ENCODE peak calls at places on chromosomes 11 and 22, in five cellular contexts. O is H1, M is K562, A is HepG2, K is GM12878. B is an unnamed sample.

GRCh38 chr11:100632970-100633452 is 54.1 kb upstream of the ARHGAP42 start:
- DNase-seq in K (no peak), O (no peak), A (peak), M (no peak), B (no peak)

GRCh38 chr11:90916706-90917105 is 693.9 kb upstream of the CHORDC1 start:
- DNase-seq in O (no peak), M (no peak), K (no peak), A (no peak), B (no peak)

GRCh38 chr22:49847751-49848689 is 5.6 kb upstream of the ZBED4 start:
- DNase-seq in O (no peak), A (no peak), K (no peak), M (no peak), B (peak)

GRCh38 chr22:39178206-39179111 is 26.0 kb upstream of the CBX7 start:
- DNase-seq in K (no peak), O (no peak), M (no peak), A (no peak), B (no peak)

GRCh38 chr11:132395434-132395833 is 1025.0 kb downstream of the NTM start:
- DNase-seq in M (no peak), O (no peak), A (no peak), K (no peak), B (no peak)

GRCh38 chr11:104637652-104638170 is 260.5 kb downstream of the CASP12 start:
- DNase-seq in K (no peak), O (no peak), M (no peak), A (no peak), B (no peak)

GRCh38 chr11:61357233-61357893 is 4.3 kb downstream of the CYB561A3 start:
- DNase-seq in A (no peak), M (no peak), O (no peak), K (peak), B (no peak)

GRCh38 chr11:61752117-61752924 is at the start of gene MYRF:
- DNase-seq in K (no peak), M (peak), A (no peak), O (no peak), B (peak)

GRCh38 chr22:30472994-30473720 is 1.3 kb upstream of the SEC14L3 start:
- DNase-seq in K (no peak), M (no peak), A (no peak), O (no peak), B (no peak)

GRCh38 chr11:65606876-65607613 is 7.0 kb downstream of the MAP3K11 start:
- DNase-seq in M (peak), O (peak), K (no peak), A (no peak), B (peak)

GRCh38 chr22:38817196-38817595 is 23.3 kb upstream of the DNAL4 start:
- DNase-seq in O (no peak), M (no peak), A (no peak), K (no peak), B (no peak)

GRCh38 chr11:69985331-69985653 is 92.8 kb upstream of the ANO1 start:
- DNase-seq in M (no peak), A (no peak), K (no peak), O (no peak), B (peak)

GRCh38 chr11:121341609-121342008 is 49.0 kb downstream of the SC5D start:
- DNase-seq in M (no peak), A (no peak), K (no peak), O (no peak), B (no peak)

GRCh38 chr22:38629108-38629507 is 27.1 kb downstream of the FAM227A start:
- DNase-seq in K (no peak), M (no peak), O (no peak), A (no peak), B (no peak)

GRCh38 chr11:104781719-104782376 is 116.4 kb downstream of the CASP12 start:
- DNase-seq in A (no peak), O (peak), K (no peak), M (no peak), B (no peak)

GRCh38 chr11:18705651-18706281 is 7.2 kb downstream of the TMEM86A start:
- DNase-seq in O (no peak), A (no peak), K (no peak), M (no peak), B (peak)

GRCh38 chr11:47378011-47378835 is at the start of gene SPI1:
- DNase-seq in A (no peak), M (peak), O (no peak), K (peak), B (peak)

GRCh38 chr11:93359396-93359795 is 28.9 kb downstream of the DEUP1 start:
- DNase-seq in K (no peak), A (no peak), M (no peak), O (no peak), B (no peak)

GRCh38 chr22:35444685-35445399 is 44.9 kb downstream of the MCM5 start:
- DNase-seq in A (no peak), M (no peak), K (no peak), O (no peak), B (no peak)

GRCh38 chr22:41919357-41920224 is 4.7 kb upstream of the SHISA8 start:
- DNase-seq in K (peak), A (no peak), O (peak), M (peak), B (peak)

GRCh38 chr11:84165139-84165538 is 879.0 kb upstream of the CCDC90B start:
- DNase-seq in A (no peak), K (no peak), M (no peak), O (no peak), B (no peak)

GRCh38 chr11:70169632-70170031 is 33.5 kb upstream of the FADD start:
- DNase-seq in K (no peak), O (no peak), A (no peak), M (no peak), B (no peak)

GRCh38 chr11:20110908-20111669 is 49.2 kb downstream of the DBX1 start:
- DNase-seq in A (peak), M (peak), O (no peak), K (peak), B (peak)

GRCh38 chr22:50576070-50576469 is 2.2 kb downstream of the CPT1B start:
- DNase-seq in O (no peak), M (peak), K (no peak), A (peak), B (peak)

GRCh38 chr22:46769191-46769675 is 6.8 kb downstream of the TBC1D22A start:
- DNase-seq in A (no peak), K (no peak), M (no peak), O (no peak), B (no peak)

GRCh38 chr11:85827768-85828639 is 17.1 kb upstream of the SYTL2 start:
- DNase-seq in O (no peak), A (no peak), K (no peak), M (no peak), B (no peak)

GRCh38 chr11:118109231-118109630 is 22.5 kb upstream of the SMIM35 start:
- DNase-seq in A (no peak), K (no peak), O (no peak), M (no peak), B (no peak)

GRCh38 chr11:102986815-102987214 is 31.3 kb upstream of the MMP13 start:
- DNase-seq in O (no peak), M (no peak), A (no peak), K (no peak), B (no peak)
- TF ChIP-seq RFX5 in O (no peak), M (no peak), A (no peak), K (no peak), B (no peak)

GRCh38 chr11:35035894-35036408 is 103.0 kb upstream of the CD44 start:
- DNase-seq in A (no peak), M (no peak), O (no peak), K (peak), B (no peak)

GRCh38 chr11:35038211-35038930 is 100.6 kb upstream of the CD44 start:
- DNase-seq in A (no peak), O (no peak), K (no peak), M (peak), B (peak)

GRCh38 chr11:35039076-35039475 is 99.9 kb upstream of the CD44 start:
- DNase-seq in A (no peak), O (no peak), K (no peak), M (no peak), B (no peak)

GRCh38 chr11:35034401-35034800 is 104.6 kb upstream of the CD44 start:
- DNase-seq in K (no peak), M (no peak), O (no peak), A (no peak), B (no peak)

DNA sequence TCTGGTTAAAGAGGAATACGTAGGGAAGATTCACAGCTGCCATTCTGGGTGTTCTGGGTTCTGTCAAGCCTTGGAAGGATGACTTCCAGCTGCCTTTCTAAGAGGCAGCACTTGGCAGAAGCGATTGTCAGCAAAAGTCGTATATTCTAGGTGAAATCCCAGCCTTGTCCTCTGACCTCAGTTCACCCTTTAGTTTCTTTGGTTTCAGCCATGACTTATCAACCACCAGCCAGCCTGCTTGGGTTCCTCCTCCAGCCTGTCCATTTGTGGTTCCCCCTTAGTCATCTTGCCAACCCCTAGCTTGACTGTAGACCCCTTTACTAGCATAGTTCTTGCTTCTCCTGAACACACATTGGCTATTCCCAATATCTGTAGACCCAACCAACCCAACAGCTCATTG is 102.3 kb upstream of the CD44 start:
- DNase-seq in O (no peak), K (no peak), M (peak), A (no peak), B (no peak)
- TF ChIP-seq JUND in O (no peak), K (no peak), M (peak), A (no peak), B (no peak)

GRCh38 chr11:119363874-119364590 is 17.5 kb downstream of the USP2 start:
- DNase-seq in O (no peak), M (peak), K (no peak), A (no peak), B (peak)
- TF ChIP-seq RFX5 in O (no peak), M (no peak), K (no peak), A (no peak), B (no peak)

DNA sequence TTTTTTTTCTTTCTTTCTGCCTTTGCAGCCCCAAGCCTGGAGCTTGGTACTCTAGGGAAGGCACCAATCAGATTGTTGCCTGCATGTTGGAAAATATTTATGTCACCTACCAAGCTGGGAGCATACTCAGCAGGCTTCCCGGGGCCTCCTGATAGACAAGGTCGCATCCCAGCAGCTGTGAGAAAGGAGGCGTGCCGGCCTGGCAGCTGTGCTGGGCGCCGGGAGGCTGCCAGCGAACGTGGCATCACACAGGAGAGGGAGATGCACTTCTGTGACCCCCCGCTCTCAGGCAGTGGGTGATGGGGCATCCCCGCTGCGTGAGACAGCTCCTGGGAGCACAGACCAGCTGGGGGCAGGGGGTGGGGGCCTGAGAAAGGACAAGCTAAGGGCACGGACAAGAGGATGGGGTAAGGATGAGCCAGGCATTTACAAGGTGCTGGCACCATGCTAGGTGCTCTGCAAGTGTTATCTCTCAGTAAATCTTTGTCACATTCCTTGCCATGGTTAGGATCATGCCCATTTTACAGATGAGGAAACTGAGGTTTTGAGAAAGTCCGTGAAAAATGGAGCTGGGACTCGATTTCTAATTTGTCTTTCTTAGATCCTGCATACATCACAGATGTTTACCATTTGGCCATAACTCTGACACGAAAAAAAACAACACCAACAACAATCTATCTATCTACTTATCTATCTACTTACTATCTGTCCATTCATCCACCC is 429.5 kb downstream of the MIAT start:
- DNase-seq in A (no peak), M (no peak), O (no peak), K (no peak), B (no peak)
- TF ChIP-seq JUND in A (no peak), M (no peak), O (no peak), K (no peak), B (no peak)

GRCh38 chr11:76603202-76603601 is 67.3 kb downstream of the LRRC32 start:
- DNase-seq in M (no peak), K (no peak), A (no peak), O (no peak), B (peak)

GRCh38 chr11:76602431-76602861 is 68.1 kb downstream of the LRRC32 start:
- DNase-seq in O (no peak), M (no peak), A (no peak), K (no peak), B (peak)

GRCh38 chr11:76604652-76605241 is 65.8 kb downstream of the LRRC32 start:
- DNase-seq in A (no peak), K (no peak), M (no peak), O (no peak), B (peak)

GRCh38 chr11:76605338-76606074 is 65.0 kb downstream of the LRRC32 start:
- DNase-seq in A (no peak), M (no peak), K (no peak), O (no peak), B (no peak)

GRCh38 chr11:76604081-76604601 is 66.4 kb downstream of the LRRC32 start:
- DNase-seq in O (no peak), M (no peak), A (no peak), K (no peak), B (peak)
- TF ChIP-seq RFX5 in O (no peak), M (no peak), A (no peak), K (no peak), B (no peak)

GRCh38 chr11:2312232-2313042 is 10.6 kb downstream of the TSPAN32 start:
- DNase-seq in K (no peak), O (no peak), M (no peak), A (no peak), B (peak)

GRCh38 chr11:2313051-2313951 is 11.5 kb downstream of the TSPAN32 start:
- DNase-seq in A (no peak), M (peak), O (no peak), K (no peak), B (no peak)

GRCh38 chr11:2315395-2316168 is 13.8 kb downstream of the TSPAN32 start:
- DNase-seq in K (no peak), A (no peak), M (no peak), O (no peak), B (no peak)

GRCh38 chr11:2314525-2315394 is 12.9 kb downstream of the TSPAN32 start:
- DNase-seq in M (no peak), A (no peak), K (no peak), O (no peak), B (peak)

DNA sequence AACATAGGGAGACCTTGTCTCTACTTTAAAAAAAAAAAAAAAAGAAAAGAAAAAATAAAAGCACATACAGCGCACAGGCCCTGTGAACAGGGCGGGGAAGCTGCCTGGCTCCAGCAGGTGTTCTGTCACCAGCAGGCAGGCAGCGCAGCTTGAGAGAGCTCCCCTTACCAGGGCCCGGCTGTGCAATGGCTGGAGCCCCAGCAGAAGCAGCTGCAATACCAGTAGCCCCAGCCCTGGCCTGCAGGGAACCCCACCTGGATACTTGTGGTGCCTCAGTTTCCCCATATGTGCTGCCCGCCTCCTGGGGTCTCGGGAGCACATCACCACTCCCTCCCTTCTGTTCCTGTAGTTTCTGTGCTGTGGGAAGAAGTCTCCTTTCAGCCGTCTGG is 12.3 kb downstream of the TSPAN32 start:
- DNase-seq in K (no peak), A (no peak), M (no peak), O (no peak), B (no peak)
- TF ChIP-seq JUND in K (no peak), A (no peak), M (no peak), O (no peak), B (no peak)

GRCh38 chr22:36757608-36758220 is 18.2 kb downstream of the IFT27 start:
- DNase-seq in K (no peak), A (peak), O (peak), M (peak), B (peak)

GRCh38 chr22:36753916-36754315 is 22.0 kb downstream of the IFT27 start:
- DNase-seq in M (no peak), K (no peak), O (no peak), A (no peak), B (no peak)

GRCh38 chr22:36756746-36757607 is 18.9 kb downstream of the IFT27 start:
- DNase-seq in M (no peak), A (no peak), K (no peak), O (no peak), B (no peak)

GRCh38 chr22:36755316-36755715 is 20.6 kb downstream of the IFT27 start:
- DNase-seq in M (no peak), A (no peak), K (no peak), O (no peak), B (no peak)

GRCh38 chr22:36756031-36756430 is 19.9 kb downstream of the IFT27 start:
- DNase-seq in M (no peak), O (no peak), K (no peak), A (no peak), B (no peak)
- TF ChIP-seq RFX5 in M (no peak), O (no peak), K (no peak), A (no peak), B (no peak)